ENCODE peak calls at places on chromosomes 16 and 17, in six cellular contexts. X is CD8-positive, alpha-beta memory T cell; K is neural progenitor cell; O is SJSA1; D is sigmoid colon; I is CD4-positive, alpha-beta memory T cell. R is an unnamed sample. For H3K27me3, the result is how much of the 10 kb centered on the place peaks cover.

GRCh38 chr17:46839211-46839610 is 12.2 kb upstream of the WNT9B start:
- DNase-seq in K (no peak), X (no peak), O (no peak), I (no peak), D (no peak), R (no peak)

GRCh38 chr16:48517493-48517892 is 92.5 kb downstream of the N4BP1 start:
- DNase-seq in I (no peak), D (no peak), K (no peak), O (no peak), X (no peak), R (no peak)

GRCh38 chr16:4535627-4536108 is 2.9 kb downstream of the CDIP1 start:
- DNase-seq in K (no peak), I (no peak), X (no peak), O (no peak), D (no peak), R (no peak)

GRCh38 chr17:9700136-9700535 is 54.8 kb downstream of the USP43 start:
- DNase-seq in D (no peak), I (no peak), X (no peak), O (no peak), K (no peak), R (no peak)

GRCh38 chr16:53087101-53087500 is 32.3 kb downstream of the CHD9 start:
- DNase-seq in O (no peak), I (no peak), K (no peak), D (no peak), X (no peak), R (no peak)

GRCh38 chr17:1180958-1181768 is 1.4 kb upstream of the ABR start:
- DNase-seq in X (no peak), D (no peak), K (peak), O (no peak), I (no peak), R (no peak)

GRCh38 chr16:6571044-6571443 is 761.6 kb upstream of the RBFOX1 start:
- DNase-seq in D (no peak), O (no peak), I (no peak), K (peak), X (no peak), R (no peak)

GRCh38 chr16:87926246-87927194 is 9.8 kb downstream of the CA5A start:
- DNase-seq in K (no peak), D (no peak), I (no peak), X (no peak), O (no peak), R (no peak)

GRCh38 chr17:58046230-58047094 is 36.8 kb upstream of the DYNLL2 start:
- DNase-seq in D (no peak), I (no peak), X (no peak), O (no peak), K (peak), R (no peak)

GRCh38 chr17:36524428-36524876 is 10.2 kb downstream of the MYO19 start:
- DNase-seq in X (no peak), O (no peak), I (no peak), K (no peak), D (no peak), R (no peak)

GRCh38 chr17:70919241-70919640 is 749.9 kb downstream of the KCNJ2 start:
- DNase-seq in O (no peak), K (no peak), X (no peak), I (no peak), D (no peak), R (no peak)

GRCh38 chr16:81804134-81804610 is 25.1 kb downstream of the PLCG2 start:
- DNase-seq in D (no peak), I (no peak), K (no peak), X (no peak), O (no peak), R (no peak)

GRCh38 chr16:11245988-11246387 is 10.0 kb downstream of the SOCS1 start:
- DNase-seq in I (no peak), X (no peak), D (no peak), K (no peak), O (no peak), R (no peak)

GRCh38 chr16:85728879-85729278 is 22.0 kb downstream of the C16orf74 start:
- DNase-seq in O (no peak), D (no peak), I (no peak), X (no peak), K (peak), R (no peak)

GRCh38 chr17:20066253-20066652 is 57.1 kb downstream of the SPECC1 start:
- DNase-seq in O (no peak), K (no peak), I (no peak), D (peak), X (no peak), R (no peak)

GRCh38 chr16:78783570-78784079 is 684.2 kb downstream of the WWOX start:
- DNase-seq in I (no peak), X (no peak), O (no peak), D (no peak), K (no peak), R (no peak)

GRCh38 chr17:37848690-37849616 is 75.3 kb upstream of the TBC1D3K start:
- DNase-seq in O (peak), D (no peak), X (no peak), K (no peak), I (no peak), R (no peak)

GRCh38 chr17:44084131-44084538 is 13.6 kb downstream of the G6PC3 start:
- DNase-seq in D (no peak), I (no peak), O (no peak), X (no peak), K (peak), R (no peak)

GRCh38 chr17:61678339-61678738 is 87.3 kb upstream of the NACA2 start:
- DNase-seq in K (no peak), X (no peak), O (no peak), I (no peak), D (no peak), R (no peak)

GRCh38 chr17:78237403-78238012 is 6.1 kb downstream of the TMEM235 start:
- DNase-seq in I (no peak), O (no peak), D (no peak), X (no peak), K (no peak), R (no peak)

GRCh38 chr17:10120113-10120485 is 78.3 kb downstream of the GAS7 start:
- DNase-seq in D (no peak), O (no peak), I (no peak), X (no peak), K (no peak), R (no peak)

GRCh38 chr16:50517450-50518252 is 30.5 kb upstream of the NKD1 start:
- DNase-seq in K (no peak), X (no peak), I (no peak), O (no peak), D (peak), R (no peak)

GRCh38 chr17:83161298-83162034 is 82.1 kb downstream of the METRNL start:
- DNase-seq in I (no peak), D (peak), K (no peak), X (no peak), O (peak), R (no peak)

GRCh38 chr16:65453646-65454045 is 331.8 kb upstream of the CDH11 start:
- DNase-seq in D (no peak), O (no peak), I (no peak), X (no peak), K (peak), R (no peak)

GRCh38 chr16:62261760-62262159 is 225.5 kb upstream of the CDH8 start:
- DNase-seq in K (no peak), X (no peak), O (no peak), D (no peak), I (no peak), R (no peak)

GRCh38 chr17:74748529-74749261 is at the start of gene NHERF1:
- DNase-seq in O (peak), I (peak), D (peak), X (peak), K (peak), R (peak)

GRCh38 chr16:81237282-81237681 is 1.2 kb upstream of the BCO1 start:
- DNase-seq in K (no peak), D (peak), X (no peak), O (no peak), I (no peak), R (no peak)

GRCh38 chr16:66429290-66429962 is 2.3 kb downstream of the BEAN1 start:
- DNase-seq in O (no peak), K (peak), D (no peak), I (no peak), X (no peak), R (no peak)

GRCh38 chr16:3017806-3018506 is at the start of gene CLDN6:
- DNase-seq in O (no peak), I (peak), D (no peak), X (no peak), K (peak), R (no peak)
- H3K27ac ChIP-seq in O (no peak), I (no peak), D (no peak), X (no peak), K (no peak), R (no peak)

DNA sequence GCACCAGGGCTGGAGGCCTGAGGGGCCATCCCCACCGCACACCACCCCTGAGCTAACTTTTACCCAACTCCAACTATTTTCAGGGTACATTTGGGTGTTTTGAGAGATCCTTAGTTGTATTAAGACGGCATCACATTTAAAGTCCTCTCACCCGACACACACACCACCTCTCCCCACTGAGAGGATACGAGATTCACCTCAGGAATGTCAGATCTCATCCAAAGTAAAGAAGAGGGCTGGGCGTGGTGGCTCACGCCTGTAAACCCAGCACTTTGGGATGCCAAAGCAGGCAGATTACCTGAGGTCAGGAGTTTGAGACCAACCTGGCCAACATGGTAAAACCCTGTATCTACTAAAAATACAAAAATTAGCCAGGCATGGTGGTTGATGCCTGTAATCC is 88.4 kb downstream of the RBFOX3 start:
- DNase-seq in D (no peak), O (no peak), X (no peak), I (no peak), K (no peak), R (no peak)
- H3K27me3 ChIP-seq in D (under half), O (half or more), X (under half), I (under half), K (under half), R (under half)

GRCh38 chr17:29764748-29765147 is 142.0 kb upstream of the CORO6 start:
- DNase-seq in D (no peak), X (no peak), O (no peak), K (no peak), I (no peak), R (no peak)
- H3K27ac ChIP-seq in D (no peak), X (no peak), O (no peak), K (no peak), I (no peak), R (no peak)

GRCh38 chr17:63995626-63996025 is 2.5 kb upstream of the PRR29 start:
- DNase-seq in X (no peak), O (no peak), I (no peak), K (peak), D (peak), R (peak)

GRCh38 chr17:63998050-63998720 is at the start of gene PRR29:
- DNase-seq in I (peak), D (peak), K (peak), X (peak), O (peak), R (peak)

GRCh38 chr17:63998721-63999679 is 849 bp downstream of the PRR29 start:
- DNase-seq in X (peak), K (peak), I (peak), D (peak), O (no peak), R (no peak)

GRCh38 chr17:63996430-63997182 is 1.5 kb upstream of the PRR29 start:
- DNase-seq in O (no peak), X (no peak), D (peak), K (peak), I (no peak), R (no peak)

DNA sequence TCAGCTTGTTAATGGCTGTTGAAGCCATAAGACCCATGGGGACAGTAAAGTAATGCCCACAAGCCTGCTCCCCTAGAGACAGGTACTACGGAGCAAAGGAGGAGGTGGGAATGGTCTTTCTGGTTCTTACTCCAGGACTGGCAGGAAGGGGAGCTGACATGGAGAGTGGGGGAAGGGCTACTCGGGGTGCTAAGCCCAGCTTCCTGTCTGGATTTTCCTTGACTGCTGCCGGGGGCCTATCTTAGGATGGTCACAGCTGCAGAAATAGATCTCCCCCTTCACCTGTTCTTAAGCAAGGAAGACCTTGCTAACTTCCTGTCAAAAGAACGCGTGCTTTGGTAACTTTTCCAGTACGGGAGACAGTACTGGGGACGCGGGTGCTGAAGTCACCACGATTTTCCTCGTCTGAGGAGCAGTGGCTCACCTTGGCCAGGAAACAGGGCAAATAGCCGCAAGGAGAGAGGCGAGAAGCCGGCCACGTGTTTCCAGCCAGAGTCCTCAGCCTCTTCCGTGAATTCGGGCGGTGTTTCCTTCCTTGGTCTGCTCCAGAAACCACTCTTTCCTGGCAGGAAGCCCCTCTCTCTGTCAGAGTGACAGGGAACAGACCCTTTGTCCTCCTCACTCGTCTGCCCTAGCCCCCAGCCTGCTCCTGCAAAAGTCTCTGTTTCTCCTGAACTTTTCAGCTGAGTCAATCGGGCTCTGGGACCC is 656 bp upstream of the PRR29 start:
- DNase-seq in O (no peak), K (peak), D (peak), I (peak), X (no peak), R (no peak)
- H3K27me3 ChIP-seq in O (under half), K (half or more), D (under half), I (under half), X (under half), R (under half)

R was measured in CD4-positive, alpha-beta T cell.